ENCODE peak calls at places on chromosome 1, in six cellular contexts. One of them, this sample, is unnamed.
A peak's percentile ranks its signal among the peaks of the same experiment; 100 is the strongest.

GRCh38 chr1:1462318-1462966 is 9.1 kb upstream of the ATAD3B start:
- DNase-seq in left ventricle myocardium inferior: peak; percentile 32
- DNase-seq in Panc1: no peak
- DNase-seq in heart left ventricle: peak; percentile 73
- DNase-seq in mesendoderm: peak; percentile 16
- DNase-seq in CD4-positive, CD25-positive, alpha-beta regulatory T cell: no peak
- DNase-seq in this sample: peak; percentile 87

GRCh38 chr1:22557341-22557950 is 5.8 kb upstream of the EPHA8 start:
- DNase-seq in left ventricle myocardium inferior: no peak
- DNase-seq in Panc1: no peak
- DNase-seq in heart left ventricle: no peak
- DNase-seq in mesendoderm: no peak
- DNase-seq in CD4-positive, CD25-positive, alpha-beta regulatory T cell: no peak
- DNase-seq in this sample: no peak

GRCh38 chr1:162145280-162145965 is 75.9 kb downstream of the NOS1AP start:
- DNase-seq in left ventricle myocardium inferior: no peak
- DNase-seq in Panc1: no peak
- DNase-seq in heart left ventricle: no peak
- DNase-seq in mesendoderm: peak; percentile 83
- DNase-seq in CD4-positive, CD25-positive, alpha-beta regulatory T cell: no peak
- DNase-seq in this sample: no peak

GRCh38 chr1:31101147-31101502 is 35.6 kb upstream of the PUM1 start:
- DNase-seq in left ventricle myocardium inferior: no peak
- DNase-seq in Panc1: no peak
- DNase-seq in heart left ventricle: no peak
- DNase-seq in mesendoderm: peak; percentile 23
- DNase-seq in CD4-positive, CD25-positive, alpha-beta regulatory T cell: no peak
- DNase-seq in this sample: no peak

GRCh38 chr1:234967121-234967520 is 161.5 kb downstream of the TOMM20 start:
- DNase-seq in left ventricle myocardium inferior: no peak
- DNase-seq in Panc1: no peak
- DNase-seq in heart left ventricle: no peak
- DNase-seq in mesendoderm: no peak
- DNase-seq in CD4-positive, CD25-positive, alpha-beta regulatory T cell: no peak
- DNase-seq in this sample: no peak

GRCh38 chr1:156498447-156499193 is 2.0 kb downstream of the MEF2D start:
- DNase-seq in left ventricle myocardium inferior: peak; percentile 76
- DNase-seq in Panc1: no peak
- DNase-seq in heart left ventricle: peak; percentile 85
- DNase-seq in mesendoderm: peak; percentile 55
- DNase-seq in CD4-positive, CD25-positive, alpha-beta regulatory T cell: no peak
- DNase-seq in this sample: no peak

GRCh38 chr1:37458551-37458950 is 15.8 kb upstream of the ZC3H12A start:
- DNase-seq in left ventricle myocardium inferior: no peak
- DNase-seq in Panc1: no peak
- DNase-seq in heart left ventricle: no peak
- DNase-seq in mesendoderm: no peak
- DNase-seq in CD4-positive, CD25-positive, alpha-beta regulatory T cell: peak; percentile 8
- DNase-seq in this sample: no peak

GRCh38 chr1:95832370-95832769 is 598.4 kb downstream of the RWDD3 start:
- DNase-seq in left ventricle myocardium inferior: no peak
- DNase-seq in Panc1: no peak
- DNase-seq in heart left ventricle: no peak
- DNase-seq in mesendoderm: no peak
- DNase-seq in CD4-positive, CD25-positive, alpha-beta regulatory T cell: no peak
- DNase-seq in this sample: no peak

GRCh38 chr1:214319930-214320329 is 39.0 kb downstream of the SMYD2 start:
- DNase-seq in left ventricle myocardium inferior: no peak
- DNase-seq in Panc1: no peak
- DNase-seq in heart left ventricle: no peak
- DNase-seq in mesendoderm: no peak
- DNase-seq in CD4-positive, CD25-positive, alpha-beta regulatory T cell: no peak
- DNase-seq in this sample: no peak

GRCh38 chr1:225424562-225425210 is 3.2 kb downstream of the LBR start:
- DNase-seq in left ventricle myocardium inferior: no peak
- DNase-seq in Panc1: no peak
- DNase-seq in heart left ventricle: no peak
- DNase-seq in mesendoderm: peak; percentile 93
- DNase-seq in CD4-positive, CD25-positive, alpha-beta regulatory T cell: no peak
- DNase-seq in this sample: no peak

GRCh38 chr1:224498574-224499170 is 64.1 kb upstream of the WDR26 start:
- DNase-seq in left ventricle myocardium inferior: no peak
- DNase-seq in Panc1: peak; percentile 88
- DNase-seq in heart left ventricle: no peak
- DNase-seq in mesendoderm: peak; percentile 96
- DNase-seq in CD4-positive, CD25-positive, alpha-beta regulatory T cell: no peak
- DNase-seq in this sample: no peak

GRCh38 chr1:93680121-93681094 is 1.2 kb downstream of the BCAR3 start:
- DNase-seq in left ventricle myocardium inferior: peak; percentile 86
- DNase-seq in Panc1: no peak
- DNase-seq in heart left ventricle: peak; percentile 87
- DNase-seq in mesendoderm: peak; percentile 96
- DNase-seq in CD4-positive, CD25-positive, alpha-beta regulatory T cell: no peak
- DNase-seq in this sample: peak; percentile 87

GRCh38 chr1:88731475-88731874 is 47.4 kb downstream of the PKN2 start:
- DNase-seq in left ventricle myocardium inferior: no peak
- DNase-seq in Panc1: peak; percentile 52
- DNase-seq in heart left ventricle: no peak
- DNase-seq in mesendoderm: no peak
- DNase-seq in CD4-positive, CD25-positive, alpha-beta regulatory T cell: no peak
- DNase-seq in this sample: no peak

GRCh38 chr1:212261361-212261929 is 23.8 kb upstream of the PPP2R5A start:
- DNase-seq in left ventricle myocardium inferior: no peak
- DNase-seq in Panc1: no peak
- DNase-seq in heart left ventricle: no peak
- DNase-seq in mesendoderm: peak; percentile 42
- DNase-seq in CD4-positive, CD25-positive, alpha-beta regulatory T cell: no peak
- DNase-seq in this sample: no peak

GRCh38 chr1:5830771-5831599 is 161.2 kb downstream of the NPHP4 start:
- DNase-seq in left ventricle myocardium inferior: no peak
- DNase-seq in Panc1: no peak
- DNase-seq in heart left ventricle: no peak
- DNase-seq in mesendoderm: peak; percentile 85
- DNase-seq in CD4-positive, CD25-positive, alpha-beta regulatory T cell: no peak
- DNase-seq in this sample: no peak

GRCh38 chr1:231359113-231359512 is 21.0 kb downstream of the SPRTN start:
- DNase-seq in left ventricle myocardium inferior: no peak
- DNase-seq in Panc1: no peak
- DNase-seq in heart left ventricle: no peak
- DNase-seq in mesendoderm: no peak
- DNase-seq in CD4-positive, CD25-positive, alpha-beta regulatory T cell: no peak
- DNase-seq in this sample: no peak

GRCh38 chr1:212520746-212521145 is 87.8 kb upstream of the ATF3 start:
- DNase-seq in left ventricle myocardium inferior: no peak
- DNase-seq in Panc1: no peak
- DNase-seq in heart left ventricle: no peak
- DNase-seq in mesendoderm: no peak
- DNase-seq in CD4-positive, CD25-positive, alpha-beta regulatory T cell: no peak
- DNase-seq in this sample: no peak

GRCh38 chr1:239816090-239816812 is 275.4 kb upstream of the FMN2 start:
- DNase-seq in left ventricle myocardium inferior: no peak
- DNase-seq in Panc1: peak; percentile 57
- DNase-seq in heart left ventricle: no peak
- DNase-seq in mesendoderm: peak; percentile 92
- DNase-seq in CD4-positive, CD25-positive, alpha-beta regulatory T cell: no peak
- DNase-seq in this sample: peak; percentile 58

GRCh38 chr1:78319603-78320002 is 171.2 kb upstream of the PTGFR start:
- DNase-seq in left ventricle myocardium inferior: no peak
- DNase-seq in Panc1: no peak
- DNase-seq in heart left ventricle: no peak
- DNase-seq in mesendoderm: no peak
- DNase-seq in CD4-positive, CD25-positive, alpha-beta regulatory T cell: no peak
- DNase-seq in this sample: no peak

GRCh38 chr1:242081446-242081845 is 82.5 kb upstream of the MAP1LC3C start:
- DNase-seq in left ventricle myocardium inferior: no peak
- DNase-seq in Panc1: no peak
- DNase-seq in heart left ventricle: no peak
- DNase-seq in mesendoderm: no peak
- DNase-seq in CD4-positive, CD25-positive, alpha-beta regulatory T cell: no peak
- DNase-seq in this sample: no peak

DNA sequence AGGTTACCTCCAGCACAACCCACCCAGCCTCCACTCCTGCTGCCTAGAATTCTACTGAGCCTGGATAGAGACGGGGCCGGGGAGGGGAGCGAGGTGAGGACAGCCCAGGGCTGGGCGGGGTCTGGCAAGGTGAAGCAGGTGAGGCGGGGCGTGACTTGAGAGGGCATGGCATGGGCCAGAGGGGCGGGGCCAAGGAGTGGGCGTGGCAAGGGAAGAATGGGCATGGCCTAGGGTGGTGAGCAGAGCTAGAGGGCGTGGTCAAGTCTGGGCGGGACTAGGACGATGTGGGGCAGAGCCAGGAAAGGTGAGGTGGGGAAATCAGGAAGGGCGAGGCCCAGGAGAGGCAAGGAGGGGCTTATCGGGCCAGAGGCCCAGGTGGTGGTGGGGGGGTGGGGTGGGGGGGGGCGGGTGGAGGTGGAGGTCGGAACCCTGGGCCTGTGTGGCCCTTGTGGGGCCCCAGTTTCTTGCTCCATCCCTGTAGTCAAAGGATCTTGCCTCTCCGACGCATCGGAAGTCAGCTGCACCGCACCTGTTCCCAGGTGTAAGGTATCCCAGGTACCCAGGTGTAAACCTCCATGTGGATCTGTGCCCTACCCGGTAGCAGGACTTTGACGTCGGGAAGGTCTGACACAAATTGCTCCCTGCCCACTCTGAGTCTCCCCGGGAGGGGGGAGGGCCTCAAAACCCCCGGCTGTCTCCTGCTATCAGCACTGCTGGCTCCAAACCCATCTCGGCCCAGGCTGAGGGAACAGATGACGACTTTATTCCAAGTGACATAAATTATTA is 32.8 kb upstream of the UTS2 start:
- DNase-seq in left ventricle myocardium inferior: no peak
- DNase-seq in Panc1: no peak
- DNase-seq in heart left ventricle: no peak
- DNase-seq in mesendoderm: peak; percentile 93
- DNase-seq in CD4-positive, CD25-positive, alpha-beta regulatory T cell: no peak
- DNase-seq in this sample: peak; percentile 89
- H3K4me1 ChIP-seq in left ventricle myocardium inferior: no peaks in the 10 kb centered on the region
- H3K4me1 ChIP-seq in Panc1: no peaks in the 10 kb centered on the region
- H3K4me1 ChIP-seq in heart left ventricle: no peaks in the 10 kb centered on the region
- H3K4me1 ChIP-seq in mesendoderm: no peaks in the 10 kb centered on the region
- H3K4me1 ChIP-seq in CD4-positive, CD25-positive, alpha-beta regulatory T cell: no peaks in the 10 kb centered on the region
- H3K4me1 ChIP-seq in this sample: peaks cover 8% of the 10 kb centered on the region

GRCh38 chr1:36115931-36116330 is 9.1 kb downstream of the COL8A2 start:
- DNase-seq in left ventricle myocardium inferior: no peak
- DNase-seq in Panc1: no peak
- DNase-seq in heart left ventricle: no peak
- DNase-seq in mesendoderm: no peak
- DNase-seq in CD4-positive, CD25-positive, alpha-beta regulatory T cell: no peak
- DNase-seq in this sample: no peak

GRCh38 chr1:36114371-36114770 is 10.7 kb downstream of the COL8A2 start:
- DNase-seq in left ventricle myocardium inferior: no peak
- DNase-seq in Panc1: no peak
- DNase-seq in heart left ventricle: no peak
- DNase-seq in mesendoderm: no peak
- DNase-seq in CD4-positive, CD25-positive, alpha-beta regulatory T cell: no peak
- DNase-seq in this sample: no peak

GRCh38 chr1:36116906-36117305 is 8.1 kb downstream of the COL8A2 start:
- DNase-seq in left ventricle myocardium inferior: no peak
- DNase-seq in Panc1: no peak
- DNase-seq in heart left ventricle: no peak
- DNase-seq in mesendoderm: no peak
- DNase-seq in CD4-positive, CD25-positive, alpha-beta regulatory T cell: no peak
- DNase-seq in this sample: no peak

GRCh38 chr1:36112823-36113222 is 12.2 kb downstream of the COL8A2 start:
- DNase-seq in left ventricle myocardium inferior: no peak
- DNase-seq in Panc1: no peak
- DNase-seq in heart left ventricle: no peak
- DNase-seq in mesendoderm: no peak
- DNase-seq in CD4-positive, CD25-positive, alpha-beta regulatory T cell: no peak
- DNase-seq in this sample: no peak

DNA sequence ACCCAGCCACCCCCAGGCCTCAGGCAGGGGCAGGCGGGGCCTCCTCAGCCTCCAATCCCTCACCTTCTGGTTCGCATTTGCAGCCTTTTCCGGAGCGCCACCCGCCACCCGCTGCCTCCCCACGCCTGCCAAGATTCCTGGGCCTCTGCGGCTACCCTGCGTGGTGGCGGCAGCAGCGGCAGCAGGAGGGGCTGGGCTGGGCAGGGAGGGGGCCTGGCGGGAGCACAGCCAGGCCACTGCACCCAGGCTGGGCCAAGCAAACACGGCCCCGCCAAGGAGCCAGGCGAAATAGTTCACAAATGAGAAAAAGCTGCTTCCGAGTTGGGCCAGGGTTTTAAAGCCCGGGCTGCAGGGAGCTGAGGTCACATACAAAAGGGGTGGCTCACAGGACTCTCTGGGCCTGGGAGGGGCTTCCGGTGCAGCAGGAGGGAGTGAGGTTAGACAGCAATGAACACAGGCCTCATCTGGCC is 9.8 kb downstream of the COL8A2 start:
- DNase-seq in left ventricle myocardium inferior: peak; percentile 33
- DNase-seq in Panc1: no peak
- DNase-seq in heart left ventricle: no peak
- DNase-seq in mesendoderm: no peak
- DNase-seq in CD4-positive, CD25-positive, alpha-beta regulatory T cell: no peak
- DNase-seq in this sample: no peak
- H3K4me3 ChIP-seq in left ventricle myocardium inferior: no peak overlapping the region
- H3K4me3 ChIP-seq in Panc1: no peak overlapping the region
- H3K4me3 ChIP-seq in heart left ventricle: no peak overlapping the region
- H3K4me3 ChIP-seq in mesendoderm: no peak overlapping the region
- H3K4me3 ChIP-seq in CD4-positive, CD25-positive, alpha-beta regulatory T cell: no peak overlapping the region
- H3K4me3 ChIP-seq in this sample: no peak overlapping the region

DNA sequence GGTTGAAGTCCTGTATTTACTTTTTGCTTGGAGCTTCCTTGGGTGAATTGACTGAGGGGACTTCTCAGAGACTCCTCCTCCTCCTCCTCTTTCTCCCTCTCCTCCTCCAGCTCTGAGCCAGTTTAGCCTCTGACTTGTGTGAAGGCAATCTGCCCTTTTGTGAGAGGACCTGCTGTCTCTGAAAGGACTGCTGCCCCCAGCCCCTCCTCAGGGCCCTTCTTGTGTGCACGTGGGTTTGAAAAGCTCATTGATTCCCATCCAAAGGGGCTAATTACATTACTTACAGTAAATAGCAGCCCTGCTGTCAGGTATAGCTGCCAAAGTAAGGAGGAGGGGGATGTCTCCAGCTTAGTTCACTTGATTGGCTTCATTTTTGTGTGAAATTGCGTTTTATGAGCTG is 2.0 kb upstream of the LHX9 start:
- DNase-seq in left ventricle myocardium inferior: no peak
- DNase-seq in Panc1: no peak
- DNase-seq in heart left ventricle: no peak
- DNase-seq in mesendoderm: no peak
- DNase-seq in CD4-positive, CD25-positive, alpha-beta regulatory T cell: no peak
- DNase-seq in this sample: no peak
- H3K4me1 ChIP-seq in left ventricle myocardium inferior: peaks cover 91% of the 10 kb centered on the region
- H3K4me1 ChIP-seq in Panc1: peaks cover 16% of the 10 kb centered on the region
- H3K4me1 ChIP-seq in heart left ventricle: peaks cover 67% of the 10 kb centered on the region
- H3K4me1 ChIP-seq in mesendoderm: peaks cover 6% of the 10 kb centered on the region
- H3K4me1 ChIP-seq in CD4-positive, CD25-positive, alpha-beta regulatory T cell: peaks cover 82% of the 10 kb centered on the region
- H3K4me1 ChIP-seq in this sample: peaks cover 80% of the 10 kb centered on the region

DNA sequence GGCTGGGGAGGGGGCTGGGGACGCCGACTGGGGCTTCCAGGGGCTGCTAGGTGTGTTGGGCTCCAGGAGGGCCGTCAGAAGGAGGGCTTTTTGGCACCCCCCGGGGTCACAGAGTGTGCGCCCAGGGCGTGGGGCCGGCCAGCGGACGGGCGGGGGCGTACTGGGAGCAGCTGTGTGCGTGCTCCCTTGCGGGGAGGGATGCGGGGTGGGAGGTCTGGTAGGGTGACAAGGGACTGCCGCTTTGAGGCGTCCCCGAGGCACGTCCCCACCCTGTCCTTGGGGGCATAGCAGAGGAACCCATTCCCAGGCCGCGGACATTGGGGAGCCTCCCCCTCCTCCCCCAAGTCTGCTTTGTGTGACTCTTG is 1.1 kb downstream of the FOXO6 start:
- DNase-seq in left ventricle myocardium inferior: no peak
- DNase-seq in Panc1: no peak
- DNase-seq in heart left ventricle: no peak
- DNase-seq in mesendoderm: no peak
- DNase-seq in CD4-positive, CD25-positive, alpha-beta regulatory T cell: no peak
- DNase-seq in this sample: no peak
- H3K4me3 ChIP-seq in left ventricle myocardium inferior: peak overlapping the region; percentile 76
- H3K4me3 ChIP-seq in Panc1: peak overlapping the region; percentile 46
- H3K4me3 ChIP-seq in heart left ventricle: peak overlapping the region; percentile 80
- H3K4me3 ChIP-seq in mesendoderm: no peak overlapping the region
- H3K4me3 ChIP-seq in CD4-positive, CD25-positive, alpha-beta regulatory T cell: no peak overlapping the region
- H3K4me3 ChIP-seq in this sample: peak overlapping the region; percentile 73